ENCODE peak calls at places on chromosomes 6 and 20, in five cellular contexts. One of them, this sample, is unnamed.

GRCh38 chr20:25148181-25148981 is 47.1 kb upstream of the ENTPD6 start:
- DNase-seq in tibial artery: peak
- DNase-seq in IMR-90: peak
- DNase-seq in esophagus squamous epithelium: no peak
- DNase-seq in sigmoid colon: peak
- DNase-seq in this sample: no peak

GRCh38 chr20:20547221-20547875 is 165.1 kb downstream of the RALGAPA2 start:
- DNase-seq in IMR-90: peak
- DNase-seq in esophagus squamous epithelium: no peak
- DNase-seq in tibial artery: no peak
- DNase-seq in sigmoid colon: no peak
- DNase-seq in this sample: no peak

GRCh38 chr6:85923013-85923430 is 280.3 kb upstream of the SYNCRIP start:
- DNase-seq in IMR-90: peak
- DNase-seq in esophagus squamous epithelium: no peak
- DNase-seq in tibial artery: no peak
- DNase-seq in sigmoid colon: no peak
- DNase-seq in this sample: no peak

GRCh38 chr20:32232487-32232886 is 24.8 kb downstream of the POFUT1 start:
- DNase-seq in esophagus squamous epithelium: no peak
- DNase-seq in IMR-90: no peak
- DNase-seq in tibial artery: no peak
- DNase-seq in sigmoid colon: no peak
- DNase-seq in this sample: no peak

GRCh38 chr6:118963003-118963402 is 28.0 kb upstream of the MCM9 start:
- DNase-seq in tibial artery: no peak
- DNase-seq in IMR-90: peak
- DNase-seq in esophagus squamous epithelium: no peak
- DNase-seq in sigmoid colon: no peak
- DNase-seq in this sample: no peak

GRCh38 chr6:20279051-20279450 is 66.8 kb upstream of the MBOAT1 start:
- DNase-seq in IMR-90: no peak
- DNase-seq in sigmoid colon: no peak
- DNase-seq in esophagus squamous epithelium: no peak
- DNase-seq in tibial artery: no peak
- DNase-seq in this sample: no peak

GRCh38 chr6:130968486-130968885 is 94.6 kb downstream of the EPB41L2 start:
- DNase-seq in esophagus squamous epithelium: no peak
- DNase-seq in tibial artery: peak
- DNase-seq in sigmoid colon: no peak
- DNase-seq in IMR-90: peak
- DNase-seq in this sample: no peak

GRCh38 chr6:157521665-157522335 is 140.8 kb downstream of the ZDHHC14 start:
- DNase-seq in IMR-90: no peak
- DNase-seq in tibial artery: no peak
- DNase-seq in esophagus squamous epithelium: no peak
- DNase-seq in sigmoid colon: no peak
- DNase-seq in this sample: no peak

GRCh38 chr20:1122388-1123315 is 4.2 kb downstream of the PSMF1 start:
- DNase-seq in IMR-90: peak
- DNase-seq in sigmoid colon: no peak
- DNase-seq in tibial artery: peak
- DNase-seq in esophagus squamous epithelium: no peak
- DNase-seq in this sample: peak

GRCh38 chr6:141484726-141485125 is 648.0 kb upstream of the GJE1 start:
- DNase-seq in IMR-90: peak
- DNase-seq in tibial artery: no peak
- DNase-seq in esophagus squamous epithelium: no peak
- DNase-seq in sigmoid colon: no peak
- DNase-seq in this sample: no peak

GRCh38 chr6:129717287-129717686 is 7.3 kb upstream of the ARHGAP18 start:
- DNase-seq in IMR-90: peak
- DNase-seq in tibial artery: no peak
- DNase-seq in esophagus squamous epithelium: no peak
- DNase-seq in sigmoid colon: no peak
- DNase-seq in this sample: no peak

GRCh38 chr6:19697744-19698290 is 139.4 kb upstream of the ID4 start:
- DNase-seq in IMR-90: peak
- DNase-seq in tibial artery: no peak
- DNase-seq in sigmoid colon: no peak
- DNase-seq in esophagus squamous epithelium: no peak
- DNase-seq in this sample: no peak

GRCh38 chr20:8756410-8756809 is 312.5 kb upstream of the PLCB4 start:
- DNase-seq in sigmoid colon: peak
- DNase-seq in IMR-90: peak
- DNase-seq in esophagus squamous epithelium: no peak
- DNase-seq in tibial artery: no peak
- DNase-seq in this sample: no peak

GRCh38 chr6:166306378-166307081 is 1.7 kb downstream of the PRR18 start:
- DNase-seq in sigmoid colon: no peak
- DNase-seq in tibial artery: no peak
- DNase-seq in IMR-90: no peak
- DNase-seq in esophagus squamous epithelium: no peak
- DNase-seq in this sample: no peak

GRCh38 chr6:20879121-20879520 is 344.9 kb downstream of the CDKAL1 start:
- DNase-seq in tibial artery: no peak
- DNase-seq in IMR-90: no peak
- DNase-seq in sigmoid colon: no peak
- DNase-seq in esophagus squamous epithelium: no peak
- DNase-seq in this sample: no peak

GRCh38 chr6:50924758-50925157 is 106.1 kb downstream of the TFAP2B start:
- DNase-seq in esophagus squamous epithelium: no peak
- DNase-seq in sigmoid colon: no peak
- DNase-seq in IMR-90: no peak
- DNase-seq in tibial artery: no peak
- DNase-seq in this sample: no peak

GRCh38 chr6:145042559-145042958 is 692.8 kb downstream of the EPM2A start:
- DNase-seq in esophagus squamous epithelium: no peak
- DNase-seq in IMR-90: no peak
- DNase-seq in tibial artery: no peak
- DNase-seq in sigmoid colon: no peak
- DNase-seq in this sample: no peak

GRCh38 chr6:79586548-79586947 is 44.6 kb upstream of the SH3BGRL2 start:
- DNase-seq in esophagus squamous epithelium: no peak
- DNase-seq in tibial artery: no peak
- DNase-seq in sigmoid colon: no peak
- DNase-seq in IMR-90: peak
- DNase-seq in this sample: no peak

GRCh38 chr20:15930324-15931305 is 642.6 kb downstream of the KIF16B start:
- DNase-seq in IMR-90: peak
- DNase-seq in esophagus squamous epithelium: no peak
- DNase-seq in sigmoid colon: no peak
- DNase-seq in tibial artery: no peak
- DNase-seq in this sample: no peak

GRCh38 chr6:13305791-13306190 is 22.5 kb downstream of the TBC1D7 start:
- DNase-seq in tibial artery: no peak
- DNase-seq in esophagus squamous epithelium: no peak
- DNase-seq in IMR-90: no peak
- DNase-seq in sigmoid colon: no peak
- DNase-seq in this sample: no peak

GRCh38 chr6:164507197-164507957 is 802.0 kb downstream of the C6orf118 start:
- DNase-seq in sigmoid colon: no peak
- DNase-seq in esophagus squamous epithelium: no peak
- DNase-seq in IMR-90: no peak
- DNase-seq in tibial artery: no peak
- DNase-seq in this sample: peak

GRCh38 chr6:129709451-129709908 is 497 bp downstream of the ARHGAP18 start:
- DNase-seq in IMR-90: peak
- DNase-seq in esophagus squamous epithelium: no peak
- DNase-seq in tibial artery: no peak
- DNase-seq in sigmoid colon: no peak
- DNase-seq in this sample: no peak

GRCh38 chr6:44059359-44060342 is 67.6 kb downstream of the MRPL14 start:
- DNase-seq in esophagus squamous epithelium: no peak
- DNase-seq in IMR-90: peak
- DNase-seq in sigmoid colon: no peak
- DNase-seq in tibial artery: no peak
- DNase-seq in this sample: no peak

GRCh38 chr6:14944593-14944992 is 301.3 kb upstream of the JARID2 start:
- DNase-seq in tibial artery: no peak
- DNase-seq in IMR-90: no peak
- DNase-seq in esophagus squamous epithelium: no peak
- DNase-seq in sigmoid colon: no peak
- DNase-seq in this sample: no peak

GRCh38 chr6:157768304-157768703 is 54.7 kb upstream of the SNX9 start:
- DNase-seq in sigmoid colon: no peak
- DNase-seq in tibial artery: no peak
- DNase-seq in IMR-90: no peak
- DNase-seq in esophagus squamous epithelium: no peak
- DNase-seq in this sample: no peak

GRCh38 chr6:49744259-49744658 is at the start of gene CRISP3:
- DNase-seq in tibial artery: no peak
- DNase-seq in sigmoid colon: no peak
- DNase-seq in esophagus squamous epithelium: no peak
- DNase-seq in IMR-90: no peak
- DNase-seq in this sample: no peak

GRCh38 chr6:130603391-130603790 is 223.8 kb upstream of the SMLR1 start:
- DNase-seq in tibial artery: no peak
- DNase-seq in IMR-90: no peak
- DNase-seq in esophagus squamous epithelium: no peak
- DNase-seq in sigmoid colon: no peak
- DNase-seq in this sample: no peak

GRCh38 chr20:56924976-56925695 is 296.0 kb downstream of the TFAP2C start:
- DNase-seq in esophagus squamous epithelium: no peak
- DNase-seq in sigmoid colon: peak
- DNase-seq in IMR-90: no peak
- DNase-seq in tibial artery: no peak
- DNase-seq in this sample: no peak

GRCh38 chr6:21402368-21402767 is 191.2 kb upstream of the SOX4 start:
- DNase-seq in tibial artery: peak
- DNase-seq in IMR-90: peak
- DNase-seq in sigmoid colon: peak
- DNase-seq in esophagus squamous epithelium: no peak
- DNase-seq in this sample: no peak

GRCh38 chr20:1465470-1466210 is 1.0 kb downstream of the NSFL1C start:
- DNase-seq in IMR-90: peak
- DNase-seq in sigmoid colon: no peak
- DNase-seq in esophagus squamous epithelium: no peak
- DNase-seq in tibial artery: no peak
- DNase-seq in this sample: no peak

GRCh38 chr6:100230976-100231316 is 233.8 kb downstream of the SIM1 start:
- DNase-seq in esophagus squamous epithelium: no peak
- DNase-seq in tibial artery: no peak
- DNase-seq in IMR-90: peak
- DNase-seq in sigmoid colon: no peak
- DNase-seq in this sample: no peak

GRCh38 chr20:59526242-59527225 is 77.8 kb upstream of the PHACTR3 start:
- DNase-seq in sigmoid colon: no peak
- DNase-seq in IMR-90: no peak
- DNase-seq in esophagus squamous epithelium: no peak
- DNase-seq in tibial artery: no peak
- DNase-seq in this sample: peak

GRCh38 chr6:45754432-45754831 is 261.2 kb downstream of the CLIC5 start:
- DNase-seq in IMR-90: no peak
- DNase-seq in sigmoid colon: no peak
- DNase-seq in tibial artery: no peak
- DNase-seq in esophagus squamous epithelium: no peak
- DNase-seq in this sample: no peak

GRCh38 chr20:46690219-46691111 is 1.2 kb upstream of the TP53RK start:
- DNase-seq in tibial artery: no peak
- DNase-seq in sigmoid colon: peak
- DNase-seq in IMR-90: peak
- DNase-seq in esophagus squamous epithelium: no peak
- DNase-seq in this sample: no peak

GRCh38 chr6:6649824-6650349 is 61.4 kb downstream of the LY86 start:
- DNase-seq in tibial artery: no peak
- DNase-seq in esophagus squamous epithelium: no peak
- DNase-seq in sigmoid colon: no peak
- DNase-seq in IMR-90: no peak
- DNase-seq in this sample: no peak

GRCh38 chr6:53770690-53771320 is 24.0 kb upstream of the LRRC1 start:
- DNase-seq in sigmoid colon: no peak
- DNase-seq in tibial artery: no peak
- DNase-seq in esophagus squamous epithelium: no peak
- DNase-seq in IMR-90: peak
- DNase-seq in this sample: no peak

GRCh38 chr6:137046871-137047412 is 2.2 kb upstream of the IL20RA start:
- DNase-seq in sigmoid colon: no peak
- DNase-seq in IMR-90: no peak
- DNase-seq in esophagus squamous epithelium: no peak
- DNase-seq in tibial artery: no peak
- DNase-seq in this sample: no peak
- H3K27ac ChIP-seq in sigmoid colon: no peak
- H3K27ac ChIP-seq in IMR-90: no peak
- H3K27ac ChIP-seq in esophagus squamous epithelium: no peak
- H3K27ac ChIP-seq in tibial artery: no peak
- H3K27ac ChIP-seq in this sample: no peak

GRCh38 chr6:161435426-161436065 is 161.7 kb upstream of the AGPAT4 start:
- DNase-seq in IMR-90: no peak
- DNase-seq in sigmoid colon: no peak
- DNase-seq in esophagus squamous epithelium: no peak
- DNase-seq in tibial artery: no peak
- DNase-seq in this sample: no peak
- H3K27ac ChIP-seq in IMR-90: peak
- H3K27ac ChIP-seq in sigmoid colon: peak
- H3K27ac ChIP-seq in esophagus squamous epithelium: peak
- H3K27ac ChIP-seq in tibial artery: peak
- H3K27ac ChIP-seq in this sample: peak

GRCh38 chr6:30497714-30498113 is 8.4 kb downstream of the HLA-E start:
- DNase-seq in sigmoid colon: no peak
- DNase-seq in esophagus squamous epithelium: no peak
- DNase-seq in tibial artery: no peak
- DNase-seq in IMR-90: no peak
- DNase-seq in this sample: no peak

GRCh38 chr6:30495993-30496392 is 6.7 kb downstream of the HLA-E start:
- DNase-seq in esophagus squamous epithelium: no peak
- DNase-seq in IMR-90: no peak
- DNase-seq in sigmoid colon: no peak
- DNase-seq in tibial artery: no peak
- DNase-seq in this sample: no peak

DNA sequence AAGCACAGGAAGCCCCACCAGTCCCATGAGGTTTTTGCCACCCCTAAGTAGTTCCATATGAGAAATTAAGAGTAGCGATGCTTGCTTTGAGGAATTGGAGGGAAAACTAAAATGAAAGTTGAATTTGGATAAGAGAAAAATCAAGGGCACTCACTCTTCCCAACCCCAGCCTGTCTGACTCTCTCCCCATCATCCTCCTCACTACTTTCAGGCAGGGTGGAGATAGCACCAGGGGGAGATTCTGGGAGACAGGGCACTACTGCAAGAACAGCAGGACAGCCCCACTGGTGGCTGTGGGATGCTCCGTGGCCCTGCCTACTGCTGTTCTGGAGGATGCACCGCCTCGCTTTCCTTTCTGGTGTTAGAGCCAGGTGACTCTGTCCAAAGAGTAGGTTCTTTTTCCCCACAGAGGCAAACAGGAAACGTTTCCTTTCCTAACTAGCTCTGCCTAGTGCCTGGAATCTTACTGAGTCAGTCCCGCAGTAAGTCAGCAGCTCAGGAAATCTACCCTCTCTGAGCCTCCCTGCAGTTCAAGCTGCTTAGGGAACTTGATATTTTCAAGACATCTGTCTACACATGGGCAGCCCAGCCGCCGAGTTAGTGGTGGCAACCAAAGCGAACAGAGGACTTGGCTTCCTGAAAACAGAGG is 11.2 kb downstream of the HLA-E start:
- DNase-seq in tibial artery: no peak
- DNase-seq in sigmoid colon: no peak
- DNase-seq in IMR-90: peak
- DNase-seq in esophagus squamous epithelium: no peak
- DNase-seq in this sample: no peak
- H3K27ac ChIP-seq in tibial artery: no peak
- H3K27ac ChIP-seq in sigmoid colon: peak
- H3K27ac ChIP-seq in IMR-90: no peak
- H3K27ac ChIP-seq in esophagus squamous epithelium: peak
- H3K27ac ChIP-seq in this sample: peak

GRCh38 chr20:62856931-62857619 is 4.5 kb downstream of the TCFL5 start:
- DNase-seq in sigmoid colon: peak
- DNase-seq in IMR-90: no peak
- DNase-seq in esophagus squamous epithelium: no peak
- DNase-seq in tibial artery: no peak
- DNase-seq in this sample: no peak
- H3K27ac ChIP-seq in sigmoid colon: no peak
- H3K27ac ChIP-seq in IMR-90: no peak
- H3K27ac ChIP-seq in esophagus squamous epithelium: no peak
- H3K27ac ChIP-seq in tibial artery: no peak
- H3K27ac ChIP-seq in this sample: no peak

This sample was measured in kidney.